ENCODE peak calls at places on chromosomes 4 and X, in four cellular contexts. One of them, this sample, is unnamed.

GRCh38 chr4:6332042-6332668 is 62.5 kb downstream of the WFS1 start:
- DNase-seq in upper lobe of left lung: no peak
- DNase-seq in T-helper 2 cell: no peak
- DNase-seq in effector memory CD4-positive, alpha-beta T cell: no peak
- DNase-seq in this sample: no peak

GRCh38 chr4:3267576-3268394 is 18.8 kb downstream of the MSANTD1 start:
- DNase-seq in upper lobe of left lung: no peak
- DNase-seq in T-helper 2 cell: no peak
- DNase-seq in effector memory CD4-positive, alpha-beta T cell: no peak
- DNase-seq in this sample: no peak

GRCh38 chr4:19944806-19945205 is 306.9 kb upstream of the SLIT2 start:
- DNase-seq in upper lobe of left lung: no peak
- DNase-seq in T-helper 2 cell: no peak
- DNase-seq in effector memory CD4-positive, alpha-beta T cell: no peak
- DNase-seq in this sample: no peak

GRCh38 chr4:20254517-20255250 is 3.0 kb downstream of the SLIT2 start:
- DNase-seq in upper lobe of left lung: no peak
- DNase-seq in T-helper 2 cell: no peak
- DNase-seq in effector memory CD4-positive, alpha-beta T cell: no peak
- DNase-seq in this sample: no peak

GRCh38 chr4:14110407-14110806 is 482.9 kb upstream of the BOD1L1 start:
- DNase-seq in upper lobe of left lung: no peak
- DNase-seq in T-helper 2 cell: no peak
- DNase-seq in effector memory CD4-positive, alpha-beta T cell: no peak
- DNase-seq in this sample: no peak

GRCh38 chrX:9379697-9380551 is 84.9 kb upstream of the TBL1X start:
- DNase-seq in upper lobe of left lung: no peak
- DNase-seq in T-helper 2 cell: no peak
- DNase-seq in effector memory CD4-positive, alpha-beta T cell: no peak
- DNase-seq in this sample: no peak

GRCh38 chr4:154660052-154660451 is 47.6 kb upstream of the FGG start:
- DNase-seq in upper lobe of left lung: no peak
- DNase-seq in T-helper 2 cell: no peak
- DNase-seq in effector memory CD4-positive, alpha-beta T cell: no peak
- DNase-seq in this sample: no peak

GRCh38 chr4:187088070-187088799 is 364.6 kb upstream of the FAT1 start:
- DNase-seq in upper lobe of left lung: no peak
- DNase-seq in T-helper 2 cell: no peak
- DNase-seq in effector memory CD4-positive, alpha-beta T cell: no peak
- DNase-seq in this sample: no peak

GRCh38 chr4:12116009-12116542 is 687.4 kb upstream of the HS3ST1 start:
- DNase-seq in upper lobe of left lung: no peak
- DNase-seq in T-helper 2 cell: no peak
- DNase-seq in effector memory CD4-positive, alpha-beta T cell: no peak
- DNase-seq in this sample: peak

GRCh38 chr4:185304944-185305690 is 90.6 kb downstream of the LRP2BP start:
- DNase-seq in upper lobe of left lung: peak
- DNase-seq in T-helper 2 cell: no peak
- DNase-seq in effector memory CD4-positive, alpha-beta T cell: peak
- DNase-seq in this sample: no peak

GRCh38 chr4:140800686-140801085 is 44.5 kb upstream of the TBC1D9 start:
- DNase-seq in upper lobe of left lung: no peak
- DNase-seq in T-helper 2 cell: no peak
- DNase-seq in effector memory CD4-positive, alpha-beta T cell: no peak
- DNase-seq in this sample: no peak

GRCh38 chrX:114363346-114363745 is 220.5 kb upstream of the HTR2C start:
- DNase-seq in upper lobe of left lung: no peak
- DNase-seq in T-helper 2 cell: no peak
- DNase-seq in effector memory CD4-positive, alpha-beta T cell: no peak
- DNase-seq in this sample: no peak

GRCh38 chrX:65407157-65407626 is 127.4 kb downstream of the LAS1L start:
- DNase-seq in upper lobe of left lung: no peak
- DNase-seq in T-helper 2 cell: no peak
- DNase-seq in effector memory CD4-positive, alpha-beta T cell: no peak
- DNase-seq in this sample: no peak

GRCh38 chr4:81472249-81473085 is 760 bp upstream of the RASGEF1B start:
- DNase-seq in upper lobe of left lung: peak
- DNase-seq in T-helper 2 cell: peak
- DNase-seq in effector memory CD4-positive, alpha-beta T cell: no peak
- DNase-seq in this sample: peak

GRCh38 chr4:7781361-7781760 is 158.3 kb downstream of the AFAP1 start:
- DNase-seq in upper lobe of left lung: peak
- DNase-seq in T-helper 2 cell: no peak
- DNase-seq in effector memory CD4-positive, alpha-beta T cell: no peak
- DNase-seq in this sample: no peak

GRCh38 chr4:182729527-182729926 is 187.7 kb downstream of the DCTD start:
- DNase-seq in upper lobe of left lung: no peak
- DNase-seq in T-helper 2 cell: no peak
- DNase-seq in effector memory CD4-positive, alpha-beta T cell: no peak
- DNase-seq in this sample: no peak

GRCh38 chr4:71338846-71339593 is at the start of gene SLC4A4:
- DNase-seq in upper lobe of left lung: no peak
- DNase-seq in T-helper 2 cell: no peak
- DNase-seq in effector memory CD4-positive, alpha-beta T cell: no peak
- DNase-seq in this sample: no peak

GRCh38 chrX:34275710-34276109 is 143.6 kb upstream of the FAM47A start:
- DNase-seq in upper lobe of left lung: no peak
- DNase-seq in T-helper 2 cell: no peak
- DNase-seq in effector memory CD4-positive, alpha-beta T cell: no peak
- DNase-seq in this sample: no peak

GRCh38 chr4:63637270-63637669 is 772.0 kb downstream of the TECRL start:
- DNase-seq in upper lobe of left lung: no peak
- DNase-seq in T-helper 2 cell: no peak
- DNase-seq in effector memory CD4-positive, alpha-beta T cell: no peak
- DNase-seq in this sample: no peak